ENCODE peak calls at places on chromosomes 1 and 21, in ten cellular contexts. Q is heart left ventricle, B is suprapubic skin, T is tibial nerve, P is ovary, L is IMR-90, N is thyroid gland, H is sigmoid colon, K is K562, J is Peyer's patch. G is an unnamed sample.

GRCh38 chr1:85573348-85573747 is 7.2 kb upstream of the CCN1 start:
- DNase-seq in H (no peak), K (no peak), P (no peak), J (no peak), B (no peak), T (no peak), Q (no peak), L (peak), N (no peak), G (no peak)

GRCh38 chr1:18646091-18646775 is 15.6 kb downstream of the PAX7 start:
- DNase-seq in K (no peak), P (no peak), J (no peak), B (no peak), H (no peak), T (no peak), Q (no peak), L (no peak), N (no peak), G (no peak)

GRCh38 chr1:186785503-186785902 is 43.2 kb upstream of the PLA2G4A start:
- DNase-seq in L (no peak), B (no peak), H (no peak), J (no peak), T (no peak), Q (no peak), N (no peak), P (no peak), K (no peak), G (no peak)

GRCh38 chr1:60936943-60937342 is 145.4 kb upstream of the NFIA start:
- DNase-seq in K (no peak), P (no peak), H (no peak), T (no peak), N (no peak), Q (no peak), L (no peak), B (no peak), J (no peak), G (no peak)

GRCh38 chr1:185816460-185816859 is 82.3 kb downstream of the HMCN1 start:
- DNase-seq in B (no peak), Q (no peak), J (no peak), P (no peak), L (peak), K (no peak), T (no peak), N (no peak), H (no peak), G (no peak)

GRCh38 chr1:38569932-38570356 is 289.6 kb downstream of the RRAGC start:
- DNase-seq in H (no peak), T (no peak), N (no peak), B (no peak), P (no peak), K (no peak), L (no peak), J (no peak), Q (no peak), G (no peak)

GRCh38 chr21:33308586-33309490 is 15.9 kb upstream of the IFNAR1 start:
- DNase-seq in B (no peak), K (no peak), H (no peak), P (no peak), L (peak), J (peak), Q (no peak), T (no peak), N (no peak), G (no peak)

GRCh38 chr21:38494688-38495087 is 3.6 kb downstream of the ERG start:
- DNase-seq in H (no peak), K (no peak), Q (no peak), P (no peak), L (no peak), T (no peak), J (no peak), N (peak), B (no peak), G (no peak)

GRCh38 chr1:30144831-30145230 is 578.6 kb downstream of the MATN1 start:
- DNase-seq in J (no peak), L (no peak), B (no peak), P (no peak), Q (no peak), K (no peak), H (no peak), T (no peak), N (no peak), G (no peak)

GRCh38 chr1:12424150-12424549 is 193.9 kb downstream of the DHRS3 start:
- DNase-seq in P (no peak), Q (no peak), B (no peak), K (no peak), T (no peak), H (no peak), L (peak), N (no peak), J (no peak), G (no peak)

GRCh38 chr1:160092366-160093068 is 5.9 kb downstream of the IGSF8 start:
- DNase-seq in K (no peak), B (no peak), Q (no peak), J (no peak), T (no peak), N (no peak), P (no peak), H (no peak), L (no peak), G (no peak)

GRCh38 chr1:180927348-180927747 is 14.7 kb downstream of the KIAA1614 start:
- DNase-seq in T (no peak), J (no peak), L (no peak), B (no peak), P (no peak), H (peak), K (no peak), N (peak), Q (no peak), G (peak)

GRCh38 chr1:154148787-154149186 is 6.1 kb downstream of the NUP210L start:
- DNase-seq in T (no peak), J (no peak), Q (no peak), L (peak), P (no peak), K (no peak), N (no peak), H (no peak), B (no peak), G (no peak)

GRCh38 chr1:43540653-43541071 is 10.0 kb downstream of the PTPRF start:
- DNase-seq in N (peak), P (peak), Q (peak), H (no peak), K (no peak), T (peak), J (no peak), B (no peak), L (no peak), G (peak)

GRCh38 chr1:223339861-223340260 is 24.1 kb downstream of the SUSD4 start:
- DNase-seq in L (no peak), N (no peak), P (no peak), B (no peak), Q (no peak), H (no peak), T (no peak), K (no peak), J (no peak), G (no peak)

GRCh38 chr1:169776440-169776839 is 18.3 kb downstream of the METTL18 start:
- DNase-seq in H (no peak), T (no peak), K (no peak), P (no peak), Q (no peak), B (no peak), N (no peak), L (no peak), J (no peak), G (no peak)

GRCh38 chr1:162145280-162145965 is 75.9 kb downstream of the NOS1AP start:
- DNase-seq in N (no peak), J (no peak), T (no peak), L (no peak), Q (no peak), K (no peak), B (no peak), P (no peak), H (no peak), G (no peak)

GRCh38 chr1:119483441-119484200 is 23.4 kb upstream of the HSD3B1 start:
- DNase-seq in P (no peak), B (no peak), Q (no peak), J (no peak), T (no peak), K (no peak), H (no peak), L (no peak), N (no peak), G (no peak)

GRCh38 chr1:231062500-231063270 is 22.6 kb upstream of the FAM89A start:
- DNase-seq in J (no peak), N (no peak), K (no peak), B (no peak), L (peak), P (no peak), T (no peak), Q (no peak), H (no peak), G (no peak)

GRCh38 chr1:38712046-38712445 is 147.5 kb downstream of the RRAGC start:
- DNase-seq in P (no peak), L (no peak), H (no peak), T (no peak), Q (no peak), J (no peak), N (no peak), B (no peak), K (no peak), G (no peak)

GRCh38 chr1:160328171-160328570 is 14.9 kb downstream of the COPA start:
- DNase-seq in Q (no peak), B (no peak), L (no peak), K (no peak), T (no peak), J (no peak), H (no peak), P (no peak), N (no peak), G (no peak)

GRCh38 chr1:150066838-150067183 is 765 bp upstream of the VPS45 start:
- DNase-seq in J (peak), N (peak), B (peak), K (peak), Q (peak), T (no peak), P (peak), L (no peak), H (no peak), G (no peak)

GRCh38 chr1:24949331-24949881 is 19.3 kb upstream of the RUNX3 start:
- DNase-seq in P (no peak), J (no peak), B (no peak), T (no peak), K (peak), L (peak), Q (no peak), H (no peak), N (no peak), G (no peak)

GRCh38 chr1:92043621-92044020 is 13.8 kb downstream of the EPHX4 start:
- DNase-seq in K (no peak), B (no peak), Q (no peak), J (no peak), N (peak), T (no peak), L (no peak), P (no peak), H (no peak), G (no peak)

GRCh38 chr1:209569445-209570207 is 13.9 kb upstream of the CAMK1G start:
- DNase-seq in T (peak), Q (peak), K (peak), N (peak), H (peak), L (peak), J (peak), P (peak), B (peak), G (peak)

GRCh38 chr1:209567788-209568187 is 15.7 kb upstream of the CAMK1G start:
- DNase-seq in Q (no peak), L (peak), T (no peak), N (no peak), B (no peak), K (no peak), J (no peak), P (no peak), H (no peak), G (no peak)

GRCh38 chr1:209564904-209565303 is 18.6 kb upstream of the CAMK1G start:
- DNase-seq in P (no peak), K (no peak), B (no peak), H (no peak), J (no peak), Q (no peak), L (no peak), T (no peak), N (no peak), G (no peak)

GRCh38 chr1:209561561-209561960 is 22.0 kb upstream of the CAMK1G start:
- DNase-seq in Q (no peak), N (no peak), B (no peak), L (no peak), J (no peak), H (no peak), K (no peak), P (no peak), T (no peak), G (no peak)

GRCh38 chr1:209565759-209566678 is 17.5 kb upstream of the CAMK1G start:
- DNase-seq in P (peak), H (peak), T (peak), K (peak), Q (peak), N (peak), B (peak), J (peak), L (peak), G (peak)
- TF ChIP-seq POLR2A in P (no peak), H (no peak), T (no peak), K (no peak), Q (no peak), N (no peak), B (no peak), J (no peak), L (no peak), G (no peak)

GRCh38 chr1:21668232-21669032 is 725 bp downstream of the RAP1GAP start:
- DNase-seq in J (no peak), H (peak), P (no peak), N (no peak), T (no peak), B (no peak), K (peak), L (no peak), Q (no peak), G (no peak)
- H3K4me3 ChIP-seq in J (peak), H (no peak), P (no peak), N (peak), T (no peak), B (peak), K (peak), L (no peak), Q (peak), G (peak)

DNA sequence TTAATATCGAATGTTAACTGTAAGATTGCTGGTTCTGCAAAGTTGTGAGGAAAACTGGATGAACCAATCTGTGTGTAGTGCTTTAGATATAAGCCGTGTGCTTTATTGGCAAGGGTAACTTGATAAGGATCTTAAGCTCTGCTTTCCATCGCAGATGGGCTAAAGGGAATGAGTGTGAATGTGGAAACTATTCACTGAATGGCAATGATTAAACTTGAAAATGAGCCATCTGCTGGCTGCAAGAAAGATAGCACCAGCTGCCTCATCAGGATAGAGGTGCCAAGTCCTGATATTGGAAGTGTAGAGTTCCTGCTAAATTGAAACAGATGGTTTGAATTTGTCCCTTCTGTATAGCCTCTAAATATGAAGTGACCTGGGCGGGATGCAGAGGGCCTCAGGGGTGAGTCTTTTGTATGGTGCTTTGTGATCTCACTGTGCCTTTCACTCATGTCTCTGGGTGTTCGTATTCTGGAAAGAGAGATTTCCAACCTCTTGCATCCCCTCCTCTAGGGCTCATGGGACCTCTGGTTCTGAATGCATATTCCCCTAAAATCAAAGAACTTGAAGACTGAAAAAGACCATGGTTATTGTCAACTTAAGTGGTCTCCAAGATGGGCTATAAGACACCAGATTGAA is 9.2 kb downstream of the FCRL3 start:
- DNase-seq in T (no peak), H (no peak), K (peak), Q (no peak), J (no peak), N (no peak), P (no peak), B (no peak), L (peak), G (no peak)
- TF ChIP-seq CTCF in T (peak), H (no peak), K (peak), Q (peak), J (peak), N (no peak), P (no peak), B (no peak), L (peak), G (no peak)

GRCh38 chr1:110102081-110102480 is 10.2 kb upstream of the UBL4B start:
- DNase-seq in B (no peak), N (no peak), L (peak), Q (peak), J (no peak), P (no peak), K (no peak), T (no peak), H (no peak), G (no peak)
- TF ChIP-seq POLR2A in B (no peak), N (no peak), L (no peak), Q (no peak), J (no peak), P (no peak), K (no peak), T (no peak), H (no peak), G (no peak)

DNA sequence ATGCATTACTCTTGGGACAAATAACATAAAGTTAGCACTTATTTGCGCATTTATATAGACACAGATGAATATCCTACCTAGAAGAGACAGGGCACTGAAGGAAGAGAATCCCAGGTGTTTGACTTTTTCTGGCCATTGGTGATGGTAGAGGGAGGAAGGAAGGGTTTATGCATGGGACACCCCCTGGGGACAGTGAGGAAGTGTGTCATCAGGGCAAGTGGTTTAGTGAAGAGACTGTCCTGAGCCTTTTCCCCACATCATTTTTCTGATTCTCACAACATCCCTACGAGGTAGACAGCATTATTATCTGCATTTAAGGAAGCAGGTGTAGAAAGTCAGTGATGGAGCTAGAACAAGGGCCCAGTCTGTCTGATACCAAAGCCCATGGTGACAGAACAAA is 12.0 kb upstream of the CDC42BPA start:
- DNase-seq in Q (no peak), H (no peak), N (no peak), B (no peak), T (no peak), L (no peak), K (no peak), P (no peak), J (no peak), G (no peak)
- H3K4me3 ChIP-seq in Q (no peak), H (no peak), N (no peak), B (no peak), T (no peak), L (no peak), K (no peak), P (no peak), J (no peak), G (no peak)

GRCh38 chr1:246164764-246165163 is 342.3 kb downstream of the SMYD3 start:
- DNase-seq in K (no peak), N (no peak), J (no peak), Q (no peak), B (no peak), H (no peak), T (no peak), P (no peak), L (no peak), G (no peak)

GRCh38 chr1:246169486-246169885 is 337.6 kb downstream of the SMYD3 start:
- DNase-seq in P (no peak), K (no peak), T (no peak), J (no peak), Q (no peak), N (no peak), B (no peak), H (no peak), L (no peak), G (no peak)

GRCh38 chr1:246166841-246167240 is 340.2 kb downstream of the SMYD3 start:
- DNase-seq in K (no peak), N (no peak), Q (no peak), J (no peak), T (no peak), P (no peak), L (no peak), H (no peak), B (no peak), G (no peak)

GRCh38 chr1:246169019-246169418 is 338.1 kb downstream of the SMYD3 start:
- DNase-seq in L (no peak), K (peak), N (no peak), J (no peak), H (no peak), T (no peak), B (no peak), Q (no peak), P (no peak), G (no peak)

DNA sequence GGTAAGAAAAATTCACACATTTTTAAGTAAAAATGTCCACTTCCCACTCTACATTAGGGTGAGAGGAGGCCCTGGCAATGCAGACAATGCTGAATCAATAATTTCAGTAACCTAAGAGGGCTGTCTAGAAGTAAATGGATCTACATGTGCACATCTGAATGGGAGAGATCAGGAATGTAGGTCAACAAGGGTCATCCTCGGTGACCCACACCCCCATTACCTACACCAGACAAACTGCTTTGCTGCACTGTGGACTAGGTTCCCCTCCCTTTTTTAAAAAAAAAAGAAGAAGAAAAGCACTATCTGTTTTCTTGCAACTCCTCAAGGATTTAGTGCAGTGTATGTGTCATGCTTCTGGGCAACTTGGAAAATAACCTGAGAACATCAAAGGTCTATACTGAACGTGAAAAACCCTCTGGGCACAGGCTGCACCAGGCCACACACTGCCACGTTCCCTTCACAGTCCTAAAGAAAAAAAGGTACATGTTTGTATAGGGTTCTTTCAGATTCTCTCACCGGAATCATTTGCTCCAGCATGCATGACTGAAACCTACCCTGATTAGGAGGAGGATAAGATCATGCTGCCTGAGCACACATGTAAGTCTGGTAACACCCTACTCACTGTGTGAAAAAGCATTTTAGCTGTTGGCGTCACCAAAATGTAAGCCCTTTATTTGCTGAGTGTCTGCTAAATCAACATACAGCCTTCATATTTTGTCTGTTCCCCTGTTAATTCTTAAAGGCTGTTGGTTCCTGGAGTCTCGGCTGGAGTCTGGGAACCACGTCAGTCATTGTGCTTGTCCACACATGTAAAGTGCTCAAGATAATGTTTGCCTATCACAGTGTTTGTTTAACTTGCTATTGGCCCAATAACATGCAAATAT is 341.0 kb downstream of the SMYD3 start:
- DNase-seq in B (no peak), N (no peak), H (no peak), J (no peak), P (no peak), T (no peak), K (no peak), Q (no peak), L (no peak), G (no peak)
- TF ChIP-seq CTCF in B (no peak), N (no peak), H (no peak), J (no peak), P (no peak), T (no peak), K (no peak), Q (no peak), L (no peak), G (no peak)

GRCh38 chr1:201113451-201114244 is 1.4 kb upstream of the CACNA1S start:
- DNase-seq in Q (no peak), N (no peak), K (no peak), J (no peak), H (no peak), B (no peak), T (no peak), P (no peak), L (no peak), G (no peak)

GRCh38 chr1:201115390-201115937 is 3.2 kb upstream of the CACNA1S start:
- DNase-seq in J (no peak), K (no peak), L (no peak), N (no peak), B (no peak), T (no peak), P (no peak), Q (no peak), H (no peak), G (no peak)

GRCh38 chr1:201116091-201116490 is 3.9 kb upstream of the CACNA1S start:
- DNase-seq in K (no peak), J (no peak), P (no peak), Q (no peak), N (no peak), H (no peak), T (no peak), B (no peak), L (no peak), G (no peak)

GRCh38 chr1:201112173-201112731 is at the start of gene CACNA1S:
- DNase-seq in J (no peak), N (no peak), H (no peak), P (no peak), T (no peak), B (no peak), K (no peak), Q (no peak), L (no peak), G (no peak)

GRCh38 chr1:201114245-201115131 is 2.3 kb upstream of the CACNA1S start:
- DNase-seq in J (peak), Q (peak), K (peak), L (peak), N (peak), B (peak), P (peak), H (peak), T (peak), G (peak)
- TF ChIP-seq POLR2A in J (peak), Q (no peak), K (no peak), L (no peak), N (peak), B (no peak), P (peak), H (no peak), T (no peak), G (no peak)

G was measured in testis.